ENCODE peak calls at places on chromosomes 7 and 10, in seven cellular contexts. One of them, this sample, is unnamed.

GRCh38 chr7:64869121-64869725 is 33.9 kb upstream of the ZNF273 start:
- DNase-seq in MV-4-11: no peak
- DNase-seq in stomach: peak
- DNase-seq in cardiac fibroblast: no peak
- DNase-seq in ureter: no peak
- DNase-seq in GM12892: peak
- DNase-seq in HTR-8/SVneo: no peak
- DNase-seq in this sample: no peak

GRCh38 chr10:89465196-89465595 is 50.8 kb downstream of the IFIT5 start:
- DNase-seq in MV-4-11: no peak
- DNase-seq in GM12892: no peak
- DNase-seq in cardiac fibroblast: peak
- DNase-seq in stomach: no peak
- DNase-seq in ureter: no peak
- DNase-seq in HTR-8/SVneo: no peak
- DNase-seq in this sample: no peak

GRCh38 chr7:98282727-98283126 is 1.2 kb downstream of the BRI3 start:
- DNase-seq in GM12892: no peak
- DNase-seq in stomach: no peak
- DNase-seq in cardiac fibroblast: peak
- DNase-seq in ureter: no peak
- DNase-seq in MV-4-11: no peak
- DNase-seq in HTR-8/SVneo: no peak
- DNase-seq in this sample: no peak

GRCh38 chr10:132064082-132064755 is 1.5 kb upstream of the JAKMIP3 start:
- DNase-seq in HTR-8/SVneo: no peak
- DNase-seq in stomach: no peak
- DNase-seq in ureter: peak
- DNase-seq in GM12892: no peak
- DNase-seq in cardiac fibroblast: no peak
- DNase-seq in MV-4-11: no peak
- DNase-seq in this sample: no peak

GRCh38 chr10:73937333-73938020 is 26.5 kb downstream of the PLAU start:
- DNase-seq in stomach: no peak
- DNase-seq in GM12892: no peak
- DNase-seq in HTR-8/SVneo: no peak
- DNase-seq in cardiac fibroblast: peak
- DNase-seq in MV-4-11: no peak
- DNase-seq in ureter: no peak
- DNase-seq in this sample: peak

GRCh38 chr7:45118292-45118691 is 6.8 kb upstream of the TBRG4 start:
- DNase-seq in HTR-8/SVneo: no peak
- DNase-seq in MV-4-11: no peak
- DNase-seq in GM12892: no peak
- DNase-seq in ureter: no peak
- DNase-seq in cardiac fibroblast: no peak
- DNase-seq in stomach: no peak
- DNase-seq in this sample: no peak

GRCh38 chr10:116490028-116490662 is 55.6 kb upstream of the PNLIP start:
- DNase-seq in ureter: no peak
- DNase-seq in GM12892: no peak
- DNase-seq in stomach: no peak
- DNase-seq in MV-4-11: no peak
- DNase-seq in cardiac fibroblast: peak
- DNase-seq in HTR-8/SVneo: peak
- DNase-seq in this sample: no peak

GRCh38 chr7:2982831-2983230 is 60.8 kb downstream of the CARD11 start:
- DNase-seq in GM12892: no peak
- DNase-seq in stomach: no peak
- DNase-seq in cardiac fibroblast: no peak
- DNase-seq in HTR-8/SVneo: no peak
- DNase-seq in MV-4-11: no peak
- DNase-seq in ureter: no peak
- DNase-seq in this sample: no peak

GRCh38 chr10:86659161-86659691 is 4.9 kb downstream of the OPN4 start:
- DNase-seq in HTR-8/SVneo: no peak
- DNase-seq in cardiac fibroblast: no peak
- DNase-seq in MV-4-11: no peak
- DNase-seq in ureter: no peak
- DNase-seq in GM12892: no peak
- DNase-seq in stomach: no peak
- DNase-seq in this sample: peak

GRCh38 chr7:130154501-130155317 is 50.5 kb downstream of the TMEM209 start:
- DNase-seq in MV-4-11: no peak
- DNase-seq in GM12892: no peak
- DNase-seq in ureter: no peak
- DNase-seq in cardiac fibroblast: no peak
- DNase-seq in stomach: peak
- DNase-seq in HTR-8/SVneo: no peak
- DNase-seq in this sample: peak

GRCh38 chr7:1811850-1812692 is 142.0 kb downstream of the ELFN1 start:
- DNase-seq in cardiac fibroblast: no peak
- DNase-seq in ureter: peak
- DNase-seq in MV-4-11: no peak
- DNase-seq in stomach: peak
- DNase-seq in GM12892: no peak
- DNase-seq in HTR-8/SVneo: peak
- DNase-seq in this sample: no peak